ENCODE peak calls at places on chromosomes 16 and 17, in nine cellular contexts. One of them, this sample, is unnamed.

GRCh38 chr16:1689853-1690252 is 11.8 kb downstream of the JPT2 start:
- DNase-seq in CD8-positive, alpha-beta memory T cell: no peak
- DNase-seq in tibial nerve: no peak
- DNase-seq in aorta: no peak
- DNase-seq in body of pancreas: no peak
- DNase-seq in left ventricle myocardium inferior: no peak
- DNase-seq in fibroblast of lung: no peak
- DNase-seq in cardiac muscle cell: no peak
- DNase-seq in WERI-Rb-1: no peak
- DNase-seq in this sample: no peak

GRCh38 chr16:84791088-84791487 is 28.7 kb upstream of the CRISPLD2 start:
- DNase-seq in CD8-positive, alpha-beta memory T cell: no peak
- DNase-seq in tibial nerve: no peak
- DNase-seq in aorta: peak; percentile 42
- DNase-seq in body of pancreas: no peak
- DNase-seq in left ventricle myocardium inferior: no peak
- DNase-seq in fibroblast of lung: peak; percentile 40
- DNase-seq in cardiac muscle cell: no peak
- DNase-seq in WERI-Rb-1: no peak
- DNase-seq in this sample: no peak

GRCh38 chr17:40091691-40092397 is 8.5 kb downstream of the NR1D1 start:
- DNase-seq in CD8-positive, alpha-beta memory T cell: no peak
- DNase-seq in tibial nerve: no peak
- DNase-seq in aorta: no peak
- DNase-seq in body of pancreas: no peak
- DNase-seq in left ventricle myocardium inferior: no peak
- DNase-seq in fibroblast of lung: no peak
- DNase-seq in cardiac muscle cell: no peak
- DNase-seq in WERI-Rb-1: peak; percentile 88
- DNase-seq in this sample: no peak

GRCh38 chr17:79027925-79028491 is 4.0 kb downstream of the C1QTNF1 start:
- DNase-seq in CD8-positive, alpha-beta memory T cell: no peak
- DNase-seq in tibial nerve: peak; percentile 13
- DNase-seq in aorta: peak; percentile 86
- DNase-seq in body of pancreas: no peak
- DNase-seq in left ventricle myocardium inferior: no peak
- DNase-seq in fibroblast of lung: no peak
- DNase-seq in cardiac muscle cell: no peak
- DNase-seq in WERI-Rb-1: no peak
- DNase-seq in this sample: no peak

GRCh38 chr16:70701998-70702397 is 16.1 kb upstream of the MTSS2 start:
- DNase-seq in CD8-positive, alpha-beta memory T cell: no peak
- DNase-seq in tibial nerve: no peak
- DNase-seq in aorta: no peak
- DNase-seq in body of pancreas: no peak
- DNase-seq in left ventricle myocardium inferior: no peak
- DNase-seq in fibroblast of lung: no peak
- DNase-seq in cardiac muscle cell: no peak
- DNase-seq in WERI-Rb-1: no peak
- DNase-seq in this sample: no peak

GRCh38 chr17:15395091-15395490 is 53.7 kb upstream of the TEKT3 start:
- DNase-seq in CD8-positive, alpha-beta memory T cell: no peak
- DNase-seq in tibial nerve: no peak
- DNase-seq in aorta: no peak
- DNase-seq in body of pancreas: no peak
- DNase-seq in left ventricle myocardium inferior: no peak
- DNase-seq in fibroblast of lung: no peak
- DNase-seq in cardiac muscle cell: no peak
- DNase-seq in WERI-Rb-1: no peak
- DNase-seq in this sample: no peak

GRCh38 chr17:70810609-70811008 is 641.3 kb downstream of the KCNJ2 start:
- DNase-seq in CD8-positive, alpha-beta memory T cell: no peak
- DNase-seq in tibial nerve: no peak
- DNase-seq in aorta: no peak
- DNase-seq in body of pancreas: no peak
- DNase-seq in left ventricle myocardium inferior: no peak
- DNase-seq in fibroblast of lung: peak; percentile 45
- DNase-seq in cardiac muscle cell: no peak
- DNase-seq in WERI-Rb-1: no peak
- DNase-seq in this sample: no peak

GRCh38 chr16:4052801-4053662 is 63.2 kb downstream of the ADCY9 start:
- DNase-seq in CD8-positive, alpha-beta memory T cell: no peak
- DNase-seq in tibial nerve: peak; percentile 41
- DNase-seq in aorta: peak; percentile 82
- DNase-seq in body of pancreas: peak; percentile 85
- DNase-seq in left ventricle myocardium inferior: peak; percentile 75
- DNase-seq in fibroblast of lung: peak; percentile 56
- DNase-seq in cardiac muscle cell: peak; percentile 63
- DNase-seq in WERI-Rb-1: no peak
- DNase-seq in this sample: peak; percentile 22

GRCh38 chr17:50634123-50634914 is at the start of gene ABCC3:
- DNase-seq in CD8-positive, alpha-beta memory T cell: no peak
- DNase-seq in tibial nerve: no peak
- DNase-seq in aorta: peak; percentile 89
- DNase-seq in body of pancreas: peak; percentile 77
- DNase-seq in left ventricle myocardium inferior: peak; percentile 30
- DNase-seq in fibroblast of lung: no peak
- DNase-seq in cardiac muscle cell: peak; percentile 28
- DNase-seq in WERI-Rb-1: no peak
- DNase-seq in this sample: no peak

GRCh38 chr17:79126139-79126538 is 51.5 kb downstream of the ENGASE start:
- DNase-seq in CD8-positive, alpha-beta memory T cell: no peak
- DNase-seq in tibial nerve: no peak
- DNase-seq in aorta: no peak
- DNase-seq in body of pancreas: no peak
- DNase-seq in left ventricle myocardium inferior: no peak
- DNase-seq in fibroblast of lung: no peak
- DNase-seq in cardiac muscle cell: no peak
- DNase-seq in WERI-Rb-1: peak; percentile 73
- DNase-seq in this sample: no peak

GRCh38 chr16:30473231-30474061 is 904 bp downstream of the ITGAL start:
- DNase-seq in CD8-positive, alpha-beta memory T cell: peak; percentile 46
- DNase-seq in tibial nerve: no peak
- DNase-seq in aorta: no peak
- DNase-seq in body of pancreas: peak; percentile 22
- DNase-seq in left ventricle myocardium inferior: no peak
- DNase-seq in fibroblast of lung: no peak
- DNase-seq in cardiac muscle cell: no peak
- DNase-seq in WERI-Rb-1: no peak
- DNase-seq in this sample: no peak

GRCh38 chr17:77264617-77265230 is 124.0 kb downstream of the SEC14L1 start:
- DNase-seq in CD8-positive, alpha-beta memory T cell: no peak
- DNase-seq in tibial nerve: no peak
- DNase-seq in aorta: no peak
- DNase-seq in body of pancreas: no peak
- DNase-seq in left ventricle myocardium inferior: no peak
- DNase-seq in fibroblast of lung: no peak
- DNase-seq in cardiac muscle cell: no peak
- DNase-seq in WERI-Rb-1: no peak
- DNase-seq in this sample: no peak

GRCh38 chr17:73613271-73613941 is 30.8 kb downstream of the SDK2 start:
- DNase-seq in CD8-positive, alpha-beta memory T cell: no peak
- DNase-seq in tibial nerve: no peak
- DNase-seq in aorta: no peak
- DNase-seq in body of pancreas: no peak
- DNase-seq in left ventricle myocardium inferior: no peak
- DNase-seq in fibroblast of lung: no peak
- DNase-seq in cardiac muscle cell: peak; percentile 83
- DNase-seq in WERI-Rb-1: peak; percentile 99
- DNase-seq in this sample: no peak

GRCh38 chr17:7835818-7836595 is 2.0 kb downstream of the KDM6B start:
- DNase-seq in CD8-positive, alpha-beta memory T cell: peak; percentile 55
- DNase-seq in tibial nerve: peak; percentile 76
- DNase-seq in aorta: peak; percentile 89
- DNase-seq in body of pancreas: peak; percentile 87
- DNase-seq in left ventricle myocardium inferior: peak; percentile 84
- DNase-seq in fibroblast of lung: peak; percentile 64
- DNase-seq in cardiac muscle cell: no peak
- DNase-seq in WERI-Rb-1: peak; percentile 71
- DNase-seq in this sample: peak; percentile 36

GRCh38 chr17:7838291-7839075 is 4.5 kb downstream of the KDM6B start:
- DNase-seq in CD8-positive, alpha-beta memory T cell: no peak
- DNase-seq in tibial nerve: no peak
- DNase-seq in aorta: no peak
- DNase-seq in body of pancreas: peak; percentile 73
- DNase-seq in left ventricle myocardium inferior: no peak
- DNase-seq in fibroblast of lung: peak; percentile 75
- DNase-seq in cardiac muscle cell: peak; percentile 70
- DNase-seq in WERI-Rb-1: peak; percentile 74
- DNase-seq in this sample: peak; percentile 34

GRCh38 chr17:7839199-7839889 is 5.3 kb downstream of the KDM6B start:
- DNase-seq in CD8-positive, alpha-beta memory T cell: no peak
- DNase-seq in tibial nerve: no peak
- DNase-seq in aorta: no peak
- DNase-seq in body of pancreas: no peak
- DNase-seq in left ventricle myocardium inferior: no peak
- DNase-seq in fibroblast of lung: no peak
- DNase-seq in cardiac muscle cell: no peak
- DNase-seq in WERI-Rb-1: no peak
- DNase-seq in this sample: no peak

GRCh38 chr17:7836596-7837374 is 2.8 kb downstream of the KDM6B start:
- DNase-seq in CD8-positive, alpha-beta memory T cell: peak; percentile 60
- DNase-seq in tibial nerve: peak; percentile 94
- DNase-seq in aorta: peak; percentile 95
- DNase-seq in body of pancreas: peak; percentile 99
- DNase-seq in left ventricle myocardium inferior: peak; percentile 90
- DNase-seq in fibroblast of lung: peak; percentile 90
- DNase-seq in cardiac muscle cell: peak; percentile 96
- DNase-seq in WERI-Rb-1: peak; percentile 98
- DNase-seq in this sample: peak; percentile 76

DNA sequence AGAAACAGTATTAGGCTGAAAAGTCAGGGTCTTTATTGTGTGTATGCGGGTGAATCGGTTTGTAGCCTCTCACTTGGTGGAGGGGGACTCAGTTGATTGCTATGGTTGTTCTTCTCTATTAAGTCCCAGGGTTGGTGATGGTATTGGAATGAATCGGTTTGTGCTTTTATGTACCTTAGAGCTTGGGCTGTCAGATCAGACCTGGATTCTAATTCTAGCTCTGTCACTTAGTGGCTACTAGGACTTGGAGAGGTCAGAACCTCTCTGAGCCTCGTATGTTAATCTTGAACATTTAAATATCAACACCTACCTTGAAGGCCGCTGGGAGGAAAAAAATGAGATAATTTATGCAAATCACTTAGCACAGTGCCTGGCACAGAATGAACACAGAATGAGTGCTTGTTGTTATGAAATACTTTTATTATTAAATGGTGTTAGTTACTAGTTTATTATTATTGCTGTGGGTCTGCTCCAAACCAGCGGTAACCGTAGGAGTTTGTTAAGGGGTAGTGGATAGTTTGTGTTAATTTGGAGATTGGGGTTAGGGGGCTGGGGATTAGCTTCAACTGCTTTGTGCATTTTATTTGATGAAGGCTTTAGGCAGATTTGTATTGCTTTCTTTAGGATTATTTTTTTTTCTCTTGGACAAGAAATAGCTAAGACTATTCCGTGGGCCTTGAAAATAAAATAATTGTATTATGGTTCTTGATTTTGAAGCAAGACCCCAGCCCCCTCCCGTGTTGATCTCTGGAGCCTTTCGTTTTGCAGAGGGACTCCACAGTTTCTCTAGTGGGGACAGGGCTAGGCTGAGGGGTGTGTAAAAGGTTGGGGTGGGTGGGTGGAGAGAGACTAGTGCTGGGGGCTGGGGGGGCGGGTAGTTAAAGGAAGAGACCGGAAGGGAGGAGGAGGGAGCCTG is 3.6 kb downstream of the KDM6B start:
- DNase-seq in CD8-positive, alpha-beta memory T cell: no peak
- DNase-seq in tibial nerve: no peak
- DNase-seq in aorta: no peak
- DNase-seq in body of pancreas: no peak
- DNase-seq in left ventricle myocardium inferior: no peak
- DNase-seq in fibroblast of lung: no peak
- DNase-seq in cardiac muscle cell: peak; percentile 22
- DNase-seq in WERI-Rb-1: no peak
- DNase-seq in this sample: no peak
- H3K27ac ChIP-seq in CD8-positive, alpha-beta memory T cell: peak overlapping the region; percentile 98
- H3K27ac ChIP-seq in tibial nerve: peak overlapping the region; percentile 96
- H3K27ac ChIP-seq in aorta: no peak overlapping the region
- H3K27ac ChIP-seq in body of pancreas: peak overlapping the region; percentile 97
- H3K27ac ChIP-seq in left ventricle myocardium inferior: peak overlapping the region; percentile 99
- H3K27ac ChIP-seq in fibroblast of lung: peak overlapping the region; percentile 98
- H3K27ac ChIP-seq in cardiac muscle cell: peak overlapping the region; percentile 87
- H3K27ac ChIP-seq in WERI-Rb-1: peak overlapping the region; percentile 17
- H3K27ac ChIP-seq in this sample: no peak overlapping the region

DNA sequence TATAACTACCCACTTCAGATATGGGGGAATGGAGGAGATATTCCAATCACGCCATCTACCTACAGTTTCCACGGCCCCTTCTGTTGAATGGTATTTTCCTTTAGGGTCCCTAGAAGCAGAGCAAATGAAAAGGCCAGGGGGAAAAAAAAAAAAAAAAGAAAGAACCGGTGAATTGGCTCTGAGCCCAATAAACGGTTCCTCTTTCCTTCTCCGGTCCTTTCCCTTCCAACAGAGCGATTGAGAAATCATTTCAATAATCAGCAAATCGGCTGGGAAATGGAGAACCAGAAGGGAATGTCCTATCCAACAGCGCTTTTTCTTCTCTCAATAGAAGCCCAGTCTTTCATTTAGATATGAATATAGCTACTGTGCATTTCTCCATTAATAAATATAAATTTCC is 26.8 kb upstream of the HOXB13 start:
- DNase-seq in CD8-positive, alpha-beta memory T cell: no peak
- DNase-seq in tibial nerve: no peak
- DNase-seq in aorta: no peak
- DNase-seq in body of pancreas: no peak
- DNase-seq in left ventricle myocardium inferior: no peak
- DNase-seq in fibroblast of lung: no peak
- DNase-seq in cardiac muscle cell: no peak
- DNase-seq in WERI-Rb-1: no peak
- DNase-seq in this sample: no peak
- H3K4me3 ChIP-seq in CD8-positive, alpha-beta memory T cell: no peak overlapping the region
- H3K4me3 ChIP-seq in tibial nerve: no peak overlapping the region
- H3K4me3 ChIP-seq in aorta: no peak overlapping the region
- H3K4me3 ChIP-seq in body of pancreas: no peak overlapping the region
- H3K4me3 ChIP-seq in left ventricle myocardium inferior: no peak overlapping the region
- H3K4me3 ChIP-seq in fibroblast of lung: no peak overlapping the region
- H3K4me3 ChIP-seq in cardiac muscle cell: no peak overlapping the region
- H3K4me3 ChIP-seq in WERI-Rb-1: no peak overlapping the region
- H3K4me3 ChIP-seq in this sample: no peak overlapping the region

DNA sequence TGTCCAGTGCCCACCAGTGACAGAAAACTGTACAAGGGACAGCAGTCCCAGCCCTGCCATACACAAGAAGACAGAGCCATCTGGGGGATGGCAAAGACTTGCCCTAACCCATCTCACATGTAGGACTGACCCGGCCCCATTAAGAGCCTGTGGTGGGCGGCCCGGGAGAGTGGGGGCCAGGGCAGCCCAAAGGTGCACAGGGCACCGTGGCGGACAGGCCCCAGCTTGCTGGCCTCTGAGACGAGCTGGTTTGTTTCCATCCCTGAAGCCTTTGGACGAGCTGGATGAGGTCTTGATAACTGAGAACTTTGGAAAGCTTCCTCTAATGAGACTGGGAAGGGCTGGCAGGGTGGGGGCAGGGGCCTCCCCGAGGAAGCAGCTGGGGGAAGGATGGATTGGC is 11.0 kb upstream of the RCVRN start:
- DNase-seq in CD8-positive, alpha-beta memory T cell: no peak
- DNase-seq in tibial nerve: no peak
- DNase-seq in aorta: no peak
- DNase-seq in body of pancreas: no peak
- DNase-seq in left ventricle myocardium inferior: peak; percentile 9
- DNase-seq in fibroblast of lung: no peak
- DNase-seq in cardiac muscle cell: no peak
- DNase-seq in WERI-Rb-1: no peak
- DNase-seq in this sample: no peak
- H3K36me3 ChIP-seq in CD8-positive, alpha-beta memory T cell: no peaks in the 10 kb centered on the region
- H3K36me3 ChIP-seq in tibial nerve: peaks cover 81% of the 10 kb centered on the region
- H3K36me3 ChIP-seq in aorta: no peaks in the 10 kb centered on the region
- H3K36me3 ChIP-seq in body of pancreas: no peaks in the 10 kb centered on the region
- H3K36me3 ChIP-seq in left ventricle myocardium inferior: peaks cover 60% of the 10 kb centered on the region
- H3K36me3 ChIP-seq in fibroblast of lung: no peaks in the 10 kb centered on the region
- H3K36me3 ChIP-seq in cardiac muscle cell: no peaks in the 10 kb centered on the region
- H3K36me3 ChIP-seq in WERI-Rb-1: no peaks in the 10 kb centered on the region
- H3K36me3 ChIP-seq in this sample: no peaks in the 10 kb centered on the region

GRCh38 chr17:31540602-31541307 is 149.3 kb downstream of the RAB11FIP4 start:
- DNase-seq in CD8-positive, alpha-beta memory T cell: no peak
- DNase-seq in tibial nerve: no peak
- DNase-seq in aorta: no peak
- DNase-seq in body of pancreas: no peak
- DNase-seq in left ventricle myocardium inferior: no peak
- DNase-seq in fibroblast of lung: no peak
- DNase-seq in cardiac muscle cell: no peak
- DNase-seq in WERI-Rb-1: no peak
- DNase-seq in this sample: no peak
- H3K27ac ChIP-seq in CD8-positive, alpha-beta memory T cell: no peak overlapping the region
- H3K27ac ChIP-seq in tibial nerve: no peak overlapping the region
- H3K27ac ChIP-seq in aorta: no peak overlapping the region
- H3K27ac ChIP-seq in body of pancreas: no peak overlapping the region
- H3K27ac ChIP-seq in left ventricle myocardium inferior: no peak overlapping the region
- H3K27ac ChIP-seq in fibroblast of lung: no peak overlapping the region
- H3K27ac ChIP-seq in cardiac muscle cell: no peak overlapping the region
- H3K27ac ChIP-seq in WERI-Rb-1: no peak overlapping the region
- H3K27ac ChIP-seq in this sample: no peak overlapping the region